ENCODE peak calls at places on chromosomes 5 and 9, in six cellular contexts. One of them, this sample, is unnamed. For H3K9me3, the result is how much of the 10 kb centered on the place peaks cover.

GRCh38 chr5:135007749-135008363 is 26.2 kb downstream of the PITX1 start:
- DNase-seq in Peyer's patch: no peak
- DNase-seq in heart left ventricle: peak
- DNase-seq in lower lobe of right lung: no peak
- DNase-seq in adipocyte: no peak
- DNase-seq in ascending aorta: no peak
- DNase-seq in this sample: no peak

GRCh38 chr9:36036780-36037579 is at the start of gene RECK:
- DNase-seq in Peyer's patch: peak
- DNase-seq in heart left ventricle: peak
- DNase-seq in lower lobe of right lung: peak
- DNase-seq in adipocyte: peak
- DNase-seq in ascending aorta: peak
- DNase-seq in this sample: peak

GRCh38 chr5:158414780-158415179 is 555.8 kb upstream of the CLINT1 start:
- DNase-seq in Peyer's patch: no peak
- DNase-seq in heart left ventricle: no peak
- DNase-seq in lower lobe of right lung: no peak
- DNase-seq in adipocyte: peak
- DNase-seq in ascending aorta: no peak
- DNase-seq in this sample: no peak

GRCh38 chr9:77585335-77585786 is 62.8 kb downstream of the GNA14 start:
- DNase-seq in Peyer's patch: no peak
- DNase-seq in heart left ventricle: no peak
- DNase-seq in lower lobe of right lung: no peak
- DNase-seq in adipocyte: no peak
- DNase-seq in ascending aorta: no peak
- DNase-seq in this sample: no peak

GRCh38 chr5:163567811-163568210 is 62.4 kb downstream of the MAT2B start:
- DNase-seq in Peyer's patch: no peak
- DNase-seq in heart left ventricle: no peak
- DNase-seq in lower lobe of right lung: no peak
- DNase-seq in adipocyte: no peak
- DNase-seq in ascending aorta: no peak
- DNase-seq in this sample: peak

GRCh38 chr9:68416891-68417570 is 60.6 kb downstream of the PGM5 start:
- DNase-seq in Peyer's patch: no peak
- DNase-seq in heart left ventricle: no peak
- DNase-seq in lower lobe of right lung: no peak
- DNase-seq in adipocyte: no peak
- DNase-seq in ascending aorta: no peak
- DNase-seq in this sample: no peak

GRCh38 chr5:1730487-1730847 is 69.2 kb downstream of the MRPL36 start:
- DNase-seq in Peyer's patch: no peak
- DNase-seq in heart left ventricle: no peak
- DNase-seq in lower lobe of right lung: no peak
- DNase-seq in adipocyte: no peak
- DNase-seq in ascending aorta: no peak
- DNase-seq in this sample: no peak

GRCh38 chr5:78638423-78638822 is 10.1 kb downstream of the LHFPL2 start:
- DNase-seq in Peyer's patch: no peak
- DNase-seq in heart left ventricle: peak
- DNase-seq in lower lobe of right lung: no peak
- DNase-seq in adipocyte: peak
- DNase-seq in ascending aorta: peak
- DNase-seq in this sample: peak

GRCh38 chr9:33109850-33110595 is 33.5 kb upstream of the SMU1 start:
- DNase-seq in Peyer's patch: no peak
- DNase-seq in heart left ventricle: no peak
- DNase-seq in lower lobe of right lung: no peak
- DNase-seq in adipocyte: no peak
- DNase-seq in ascending aorta: no peak
- DNase-seq in this sample: no peak

GRCh38 chr5:81835813-81836458 is 85.0 kb upstream of the SSBP2 start:
- DNase-seq in Peyer's patch: no peak
- DNase-seq in heart left ventricle: no peak
- DNase-seq in lower lobe of right lung: no peak
- DNase-seq in adipocyte: no peak
- DNase-seq in ascending aorta: no peak
- DNase-seq in this sample: no peak

GRCh38 chr9:76902395-76902794 is 3.5 kb downstream of the PRUNE2 start:
- DNase-seq in Peyer's patch: no peak
- DNase-seq in heart left ventricle: no peak
- DNase-seq in lower lobe of right lung: no peak
- DNase-seq in adipocyte: no peak
- DNase-seq in ascending aorta: no peak
- DNase-seq in this sample: no peak

GRCh38 chr5:6361101-6361500 is 17.2 kb downstream of the MED10 start:
- DNase-seq in Peyer's patch: no peak
- DNase-seq in heart left ventricle: no peak
- DNase-seq in lower lobe of right lung: no peak
- DNase-seq in adipocyte: no peak
- DNase-seq in ascending aorta: no peak
- DNase-seq in this sample: no peak

GRCh38 chr5:135140805-135141204 is 106.8 kb upstream of the PITX1 start:
- DNase-seq in Peyer's patch: no peak
- DNase-seq in heart left ventricle: no peak
- DNase-seq in lower lobe of right lung: peak
- DNase-seq in adipocyte: peak
- DNase-seq in ascending aorta: peak
- DNase-seq in this sample: peak

GRCh38 chr5:115179959-115180709 is 10.4 kb upstream of the TRIM36 start:
- DNase-seq in Peyer's patch: no peak
- DNase-seq in heart left ventricle: no peak
- DNase-seq in lower lobe of right lung: no peak
- DNase-seq in adipocyte: peak
- DNase-seq in ascending aorta: no peak
- DNase-seq in this sample: peak

GRCh38 chr5:54159153-54159836 is 151.1 kb downstream of the ARL15 start:
- DNase-seq in Peyer's patch: no peak
- DNase-seq in heart left ventricle: no peak
- DNase-seq in lower lobe of right lung: no peak
- DNase-seq in adipocyte: peak
- DNase-seq in ascending aorta: no peak
- DNase-seq in this sample: no peak

GRCh38 chr9:113488490-113488889 is 25.0 kb downstream of the RGS3 start:
- DNase-seq in Peyer's patch: no peak
- DNase-seq in heart left ventricle: peak
- DNase-seq in lower lobe of right lung: no peak
- DNase-seq in adipocyte: no peak
- DNase-seq in ascending aorta: peak
- DNase-seq in this sample: peak

GRCh38 chr9:120659617-120660169 is 54.6 kb downstream of the MEGF9 start:
- DNase-seq in Peyer's patch: no peak
- DNase-seq in heart left ventricle: no peak
- DNase-seq in lower lobe of right lung: no peak
- DNase-seq in adipocyte: no peak
- DNase-seq in ascending aorta: no peak
- DNase-seq in this sample: no peak
- H3K4me3 ChIP-seq in Peyer's patch: no peak
- H3K4me3 ChIP-seq in heart left ventricle: no peak
- H3K4me3 ChIP-seq in lower lobe of right lung: no peak
- H3K4me3 ChIP-seq in adipocyte: no peak
- H3K4me3 ChIP-seq in ascending aorta: no peak
- H3K4me3 ChIP-seq in this sample: no peak

DNA sequence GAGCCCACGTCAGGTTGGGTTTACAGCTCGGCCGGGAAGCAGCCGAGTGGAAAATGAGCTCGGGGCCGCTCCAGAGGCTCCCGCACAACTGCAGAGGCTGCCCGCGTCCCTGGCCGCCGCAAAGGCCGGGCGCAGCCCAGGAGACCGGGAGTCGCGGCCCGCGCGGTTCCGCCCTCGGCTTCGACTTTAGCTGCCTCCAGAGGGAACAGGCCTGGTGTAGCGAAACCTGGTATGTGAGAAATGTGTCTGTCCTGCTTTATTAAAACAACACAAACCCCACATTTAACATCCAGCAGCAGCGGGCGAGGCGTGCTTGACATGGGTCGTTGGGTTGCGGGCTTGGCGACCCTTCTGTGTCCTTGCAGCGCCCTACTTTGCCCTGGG is 66.2 kb downstream of the FOXD1 start:
- DNase-seq in Peyer's patch: no peak
- DNase-seq in heart left ventricle: no peak
- DNase-seq in lower lobe of right lung: no peak
- DNase-seq in adipocyte: no peak
- DNase-seq in ascending aorta: no peak
- DNase-seq in this sample: no peak
- H3K9me3 ChIP-seq in Peyer's patch: under half
- H3K9me3 ChIP-seq in heart left ventricle: under half
- H3K9me3 ChIP-seq in lower lobe of right lung: under half
- H3K9me3 ChIP-seq in adipocyte: half or more
- H3K9me3 ChIP-seq in ascending aorta: under half
- H3K9me3 ChIP-seq in this sample: under half

GRCh38 chr5:140309706-140310249 is 6.9 kb upstream of the PFDN1 start:
- DNase-seq in Peyer's patch: no peak
- DNase-seq in heart left ventricle: no peak
- DNase-seq in lower lobe of right lung: no peak
- DNase-seq in adipocyte: no peak
- DNase-seq in ascending aorta: no peak
- DNase-seq in this sample: no peak
- H3K4me3 ChIP-seq in Peyer's patch: no peak
- H3K4me3 ChIP-seq in heart left ventricle: no peak
- H3K4me3 ChIP-seq in lower lobe of right lung: no peak
- H3K4me3 ChIP-seq in adipocyte: no peak
- H3K4me3 ChIP-seq in ascending aorta: no peak
- H3K4me3 ChIP-seq in this sample: no peak

GRCh38 chr9:40925149-40925548 is 203.3 kb downstream of the FOXD4L6 start:
- DNase-seq in Peyer's patch: no peak
- DNase-seq in heart left ventricle: no peak
- DNase-seq in lower lobe of right lung: no peak
- DNase-seq in adipocyte: no peak
- DNase-seq in ascending aorta: no peak
- DNase-seq in this sample: no peak
- H3K9me3 ChIP-seq in Peyer's patch: half or more
- H3K9me3 ChIP-seq in heart left ventricle: half or more
- H3K9me3 ChIP-seq in lower lobe of right lung: half or more
- H3K9me3 ChIP-seq in adipocyte: half or more
- H3K9me3 ChIP-seq in ascending aorta: half or more
- H3K9me3 ChIP-seq in this sample: under half

DNA sequence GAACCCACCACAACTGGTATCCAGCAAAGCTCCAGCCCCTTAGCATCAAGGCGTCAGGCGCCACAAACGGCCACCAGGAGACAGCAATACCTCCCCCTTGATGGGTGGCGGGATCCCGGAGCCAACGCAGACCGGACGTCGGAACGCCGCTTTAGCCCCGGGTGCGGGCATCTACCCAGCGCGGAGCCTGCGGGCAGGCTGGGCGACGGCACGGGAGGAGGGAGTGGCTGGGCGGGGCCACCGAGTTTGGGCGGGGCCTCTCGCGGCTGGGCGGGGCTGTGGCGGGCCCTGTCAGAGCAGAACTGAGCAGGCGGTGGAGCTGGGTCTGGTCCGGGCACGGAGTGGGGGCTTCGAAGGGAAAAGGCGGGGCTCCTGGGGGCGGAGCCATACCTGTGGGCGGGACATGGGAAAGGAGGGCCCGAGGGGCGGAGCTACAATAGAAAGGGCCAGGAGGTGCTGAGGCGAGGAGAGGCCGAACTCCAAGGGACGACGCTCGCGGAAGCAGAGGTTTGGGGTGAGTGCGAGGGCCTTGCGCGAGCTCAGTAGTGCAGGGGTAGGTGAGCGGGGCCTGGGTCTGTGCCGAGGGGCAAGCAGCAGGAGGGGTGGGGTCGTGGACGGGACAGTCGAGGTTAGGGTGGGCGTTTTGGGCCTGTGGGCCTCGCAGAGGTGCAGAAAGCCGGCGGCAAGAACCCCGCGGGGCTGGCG is 40.2 kb upstream of the GARNL3 start:
- DNase-seq in Peyer's patch: peak
- DNase-seq in heart left ventricle: peak
- DNase-seq in lower lobe of right lung: peak
- DNase-seq in adipocyte: peak
- DNase-seq in ascending aorta: peak
- DNase-seq in this sample: peak
- H3K4me3 ChIP-seq in Peyer's patch: peak
- H3K4me3 ChIP-seq in heart left ventricle: peak
- H3K4me3 ChIP-seq in lower lobe of right lung: peak
- H3K4me3 ChIP-seq in adipocyte: peak
- H3K4me3 ChIP-seq in ascending aorta: peak
- H3K4me3 ChIP-seq in this sample: peak

DNA sequence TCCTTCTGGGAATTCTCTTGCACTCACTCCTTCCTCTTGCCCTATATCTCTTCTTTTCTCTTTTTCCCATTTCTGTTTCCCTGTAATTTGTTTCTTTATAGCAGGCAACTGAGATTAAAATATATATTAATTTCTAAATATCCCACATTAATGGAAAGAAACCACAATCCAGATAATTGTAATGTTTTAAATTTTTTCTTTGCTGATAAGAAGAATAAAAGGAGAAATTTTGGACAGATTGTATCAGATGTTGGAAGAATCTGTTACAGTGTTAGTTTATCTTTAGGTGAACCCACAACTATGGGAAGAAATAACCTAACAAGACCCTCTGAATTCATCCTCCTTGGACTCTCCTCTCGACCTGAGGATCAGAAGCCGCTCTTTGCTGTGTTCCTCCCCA is at the start of gene OR1L1:
- DNase-seq in Peyer's patch: no peak
- DNase-seq in heart left ventricle: no peak
- DNase-seq in lower lobe of right lung: no peak
- DNase-seq in adipocyte: no peak
- DNase-seq in ascending aorta: no peak
- DNase-seq in this sample: no peak
- H3K9me3 ChIP-seq in Peyer's patch: under half
- H3K9me3 ChIP-seq in heart left ventricle: under half
- H3K9me3 ChIP-seq in lower lobe of right lung: under half
- H3K9me3 ChIP-seq in adipocyte: under half
- H3K9me3 ChIP-seq in ascending aorta: under half
- H3K9me3 ChIP-seq in this sample: under half

GRCh38 chr5:36950586-36951457 is 74.3 kb downstream of the NIPBL start:
- DNase-seq in Peyer's patch: no peak
- DNase-seq in heart left ventricle: no peak
- DNase-seq in lower lobe of right lung: no peak
- DNase-seq in adipocyte: peak
- DNase-seq in ascending aorta: no peak
- DNase-seq in this sample: no peak
- H3K4me3 ChIP-seq in Peyer's patch: no peak
- H3K4me3 ChIP-seq in heart left ventricle: no peak
- H3K4me3 ChIP-seq in lower lobe of right lung: no peak
- H3K4me3 ChIP-seq in adipocyte: peak
- H3K4me3 ChIP-seq in ascending aorta: no peak
- H3K4me3 ChIP-seq in this sample: no peak

This sample was measured in MG63.